ENCODE peak calls at places on chromosome 20, in four cellular contexts. M is AG09309; C is LoVo; R is stimulated activated CD8-positive, alpha-beta memory T cell treated with anti-CD3 and anti-CD28 coated beads, Interleukin-7, amount 100 ng/mL, for 24 hours. Y is an unnamed sample.

GRCh38 chr20:16279320-16279719 is 293.9 kb downstream of the KIF16B start:
- DNase-seq in M (no peak), C (no peak), R (no peak), Y (no peak)

GRCh38 chr20:10255846-10256245 is 37.2 kb downstream of the SNAP25 start:
- DNase-seq in M (no peak), C (no peak), R (no peak), Y (no peak)

GRCh38 chr20:21246143-21246542 is 57.0 kb upstream of the XRN2 start:
- DNase-seq in M (no peak), C (no peak), R (no peak), Y (no peak)

GRCh38 chr20:35116258-35116657 is 23.7 kb upstream of the TRPC4AP start:
- DNase-seq in M (no peak), C (no peak), R (no peak), Y (no peak)

GRCh38 chr20:1326031-1326930 is 2.7 kb downstream of the SDCBP2 start:
- DNase-seq in M (no peak), C (peak; percentile 6), R (no peak), Y (no peak)

GRCh38 chr20:32444474-32445220 is 86.5 kb downstream of the ASXL1 start:
- DNase-seq in M (no peak), C (no peak), R (no peak), Y (no peak)

GRCh38 chr20:63519765-63520593 is 586 bp upstream of the PPDPF start:
- DNase-seq in M (no peak), C (peak; percentile 59), R (no peak), Y (no peak)

GRCh38 chr20:47150403-47151152 is 205.9 kb downstream of the ZMYND8 start:
- DNase-seq in M (no peak), C (peak; percentile 26), R (peak; percentile 2), Y (peak; percentile 23)

GRCh38 chr20:21230220-21230619 is 72.9 kb upstream of the XRN2 start:
- DNase-seq in M (no peak), C (no peak), R (no peak), Y (no peak)

GRCh38 chr20:25009218-25010145 is 16.9 kb upstream of the APMAP start:
- DNase-seq in M (no peak), C (no peak), R (no peak), Y (no peak)

GRCh38 chr20:25000268-25000801 is 7.8 kb upstream of the APMAP start:
- DNase-seq in M (peak; percentile 88), C (peak; percentile 26), R (no peak), Y (no peak)

GRCh38 chr20:32515631-32516101 is 69.5 kb downstream of the NOL4L start:
- DNase-seq in M (no peak), C (no peak), R (no peak), Y (no peak)

GRCh38 chr20:14710941-14711340 is 373.5 kb upstream of the FLRT3 start:
- DNase-seq in M (no peak), C (no peak), R (no peak), Y (no peak)

GRCh38 chr20:57938158-57939108 is 228.6 kb upstream of the PMEPA1 start:
- DNase-seq in M (no peak), C (no peak), R (no peak), Y (no peak)

GRCh38 chr20:55386686-55387085 is 618.6 kb downstream of the CBLN4 start:
- DNase-seq in M (no peak), C (no peak), R (no peak), Y (no peak)

GRCh38 chr20:17448071-17448470 is 83.1 kb downstream of the BFSP1 start:
- DNase-seq in M (no peak), C (no peak), R (no peak), Y (no peak)

GRCh38 chr20:57398231-57398821 is 7.1 kb downstream of the RBM38 start:
- DNase-seq in M (no peak), C (no peak), R (peak; percentile 77), Y (no peak)

GRCh38 chr20:53586640-53587039 is 7.0 kb downstream of the ZNF217 start:
- DNase-seq in M (no peak), C (no peak), R (no peak), Y (no peak)

GRCh38 chr20:49706548-49707517 is 6.8 kb downstream of the B4GALT5 start:
- DNase-seq in M (no peak), C (no peak), R (no peak), Y (no peak)